ENCODE peak calls at places on chromosomes 6 and 20, in seven cellular contexts. V is CD8-positive, alpha-beta T cell; E is PC-3; P is GM23338; X is fibroblast of lung; B is heart right ventricle; T is ascending aorta. Y is an unnamed sample. For H3K27me3, the result is how much of the 10 kb centered on the place peaks cover.

GRCh38 chr6:153856929-153857376 is 182.1 kb upstream of the OPRM1 start:
- DNase-seq in V (no peak), E (no peak), P (no peak), X (no peak), B (no peak), T (no peak), Y (no peak)

GRCh38 chr6:134324766-134325165 is 6.9 kb upstream of the SGK1 start:
- DNase-seq in V (no peak), E (no peak), P (no peak), X (no peak), B (no peak), T (no peak), Y (no peak)

GRCh38 chr20:59042151-59042795 is at the start of gene PRELID3B:
- DNase-seq in V (no peak), E (peak), P (peak), X (peak), B (peak), T (no peak), Y (peak)

GRCh38 chr6:81171991-81172740 is 580.3 kb downstream of the TENT5A start:
- DNase-seq in V (no peak), E (no peak), P (peak), X (peak), B (peak), T (no peak), Y (no peak)

GRCh38 chr6:125674230-125674629 is 75.2 kb upstream of the HEY2 start:
- DNase-seq in V (no peak), E (no peak), P (no peak), X (no peak), B (no peak), T (no peak), Y (no peak)

GRCh38 chr6:155909710-155910109 is 454.1 kb upstream of the NOX3 start:
- DNase-seq in V (no peak), E (no peak), P (no peak), X (no peak), B (no peak), T (no peak), Y (no peak)

GRCh38 chr6:162179196-162179951 is 548.2 kb downstream of the PRKN start:
- DNase-seq in V (no peak), E (no peak), P (no peak), X (no peak), B (no peak), T (no peak), Y (no peak)

GRCh38 chr6:75493400-75494064 is at the start of gene FILIP1:
- DNase-seq in V (no peak), E (no peak), P (peak), X (peak), B (peak), T (peak), Y (no peak)

GRCh38 chr20:3786126-3786484 is 435 bp downstream of the CENPB start:
- DNase-seq in V (no peak), E (peak), P (peak), X (peak), B (peak), T (no peak), Y (no peak)

GRCh38 chr6:2885967-2886731 is 17.0 kb downstream of the SERPINB9 start:
- DNase-seq in V (no peak), E (no peak), P (no peak), X (no peak), B (no peak), T (no peak), Y (no peak)

GRCh38 chr6:14055541-14055940 is 62.0 kb upstream of the CD83 start:
- DNase-seq in V (no peak), E (peak), P (peak), X (no peak), B (no peak), T (no peak), Y (no peak)

GRCh38 chr20:51388227-51388626 is 154.3 kb downstream of the NFATC2 start:
- DNase-seq in V (no peak), E (peak), P (no peak), X (no peak), B (no peak), T (no peak), Y (no peak)

GRCh38 chr20:55099251-55099650 is 623.9 kb downstream of the DOK5 start:
- DNase-seq in V (no peak), E (no peak), P (no peak), X (no peak), B (no peak), T (no peak), Y (no peak)

GRCh38 chr6:109979033-109979921 is 1.2 kb downstream of the GPR6 start:
- DNase-seq in V (no peak), E (no peak), P (peak), X (no peak), B (no peak), T (no peak), Y (no peak)

GRCh38 chr20:13102237-13102636 is 93.5 kb downstream of the SPTLC3 start:
- DNase-seq in V (no peak), E (peak), P (no peak), X (no peak), B (no peak), T (no peak), Y (no peak)

GRCh38 chr6:25042599-25042936 is 106.8 kb upstream of the RIPOR2 start:
- DNase-seq in V (no peak), E (peak), P (peak), X (no peak), B (no peak), T (no peak), Y (peak)
- TF ChIP-seq CTCF in V (peak), E (peak), P (peak), X (no peak), B (no peak), T (no peak), Y (peak)

GRCh38 chr20:562232-562897 is 18.8 kb upstream of the CSNK2A1 start:
- DNase-seq in V (no peak), E (no peak), P (no peak), X (no peak), B (no peak), T (no peak), Y (no peak)
- H3K27me3 ChIP-seq in V (under half), E (under half), P (under half), X (under half), B (under half), T (under half), Y (under half)

GRCh38 chr20:834151-834747 is 734 bp downstream of the FAM110A start:
- DNase-seq in V (no peak), E (peak), P (peak), X (no peak), B (no peak), T (no peak), Y (no peak)
- H3K27ac ChIP-seq in V (peak), E (no peak), P (no peak), X (peak), B (peak), T (peak), Y (peak)

GRCh38 chr20:5511082-5511481 is 194.3 kb upstream of the PROKR2 start:
- DNase-seq in V (no peak), E (no peak), P (no peak), X (no peak), B (no peak), T (no peak), Y (no peak)
- TF ChIP-seq CTCF in V (no peak), E (no peak), P (no peak), X (no peak), B (no peak), T (no peak), Y (no peak)

GRCh38 chr20:61310954-61311353 is 58.9 kb downstream of the CDH4 start:
- DNase-seq in V (no peak), E (peak), P (no peak), X (no peak), B (no peak), T (no peak), Y (no peak)
- H3K27me3 ChIP-seq in V (under half), E (under half), P (under half), X (under half), B (under half), T (under half), Y (under half)

GRCh38 chr20:56604690-56605089 is 24.4 kb upstream of the TFAP2C start:
- DNase-seq in V (no peak), E (no peak), P (no peak), X (no peak), B (no peak), T (no peak), Y (no peak)
- H3K27ac ChIP-seq in V (no peak), E (no peak), P (no peak), X (no peak), B (no peak), T (no peak), Y (no peak)

Y was measured in CD4-positive, alpha-beta T cell.